ENCODE peak calls at places on chromosomes 11 and 22, in four cellular contexts. B is heart left ventricle; H is CD8-positive, alpha-beta memory T cell; Z is WERI-Rb-1. I is an unnamed sample.

GRCh38 chr11:122439911-122440782 is 215.4 kb upstream of the UBASH3B start:
- DNase-seq in B (no peak), H (no peak), Z (no peak), I (peak)

GRCh38 chr11:115409691-115410220 is 94.5 kb downstream of the CADM1 start:
- DNase-seq in B (no peak), H (no peak), Z (no peak), I (no peak)

GRCh38 chr11:69682681-69683326 is 7.7 kb upstream of the LTO1 start:
- DNase-seq in B (no peak), H (no peak), Z (no peak), I (no peak)

GRCh38 chr11:23097906-23098305 is 237.6 kb upstream of the CCDC179 start:
- DNase-seq in B (no peak), H (no peak), Z (no peak), I (no peak)

GRCh38 chr22:25567305-25567704 is 2.8 kb downstream of the GRK3 start:
- DNase-seq in B (no peak), H (no peak), Z (no peak), I (no peak)

GRCh38 chr11:89293966-89294679 is 116.4 kb downstream of the TYR start:
- DNase-seq in B (no peak), H (no peak), Z (no peak), I (no peak)

GRCh38 chr11:115333106-115333505 is 171.1 kb downstream of the CADM1 start:
- DNase-seq in B (no peak), H (no peak), Z (no peak), I (no peak)

GRCh38 chr11:11895672-11896071 is 53.9 kb downstream of the USP47 start:
- DNase-seq in B (no peak), H (no peak), Z (no peak), I (no peak)

GRCh38 chr11:134536219-134536618 is 124.2 kb upstream of the B3GAT1 start:
- DNase-seq in B (no peak), H (no peak), Z (no peak), I (no peak)

GRCh38 chr11:120034881-120035620 is 102.9 kb downstream of the TRIM29 start:
- DNase-seq in B (no peak), H (no peak), Z (peak), I (no peak)

GRCh38 chr11:10514713-10515112 is 26.3 kb downstream of the RNF141 start:
- DNase-seq in B (no peak), H (no peak), Z (no peak), I (no peak)

GRCh38 chr11:118318112-118319030 is 13.8 kb downstream of the CD3E start:
- DNase-seq in B (no peak), H (no peak), Z (no peak), I (no peak)
- H3K27ac ChIP-seq in B (no peak), H (no peak), Z (no peak), I (no peak)

GRCh38 chr11:100674212-100674611 is 12.9 kb upstream of the ARHGAP42 start:
- DNase-seq in B (no peak), H (no peak), Z (no peak), I (no peak)

GRCh38 chr11:100673063-100673462 is 14.0 kb upstream of the ARHGAP42 start:
- DNase-seq in B (no peak), H (no peak), Z (no peak), I (no peak)

GRCh38 chr11:100677796-100678195 is 9.3 kb upstream of the ARHGAP42 start:
- DNase-seq in B (no peak), H (no peak), Z (no peak), I (no peak)

GRCh38 chr11:100676901-100677300 is 10.2 kb upstream of the ARHGAP42 start:
- DNase-seq in B (no peak), H (no peak), Z (no peak), I (no peak)

DNA sequence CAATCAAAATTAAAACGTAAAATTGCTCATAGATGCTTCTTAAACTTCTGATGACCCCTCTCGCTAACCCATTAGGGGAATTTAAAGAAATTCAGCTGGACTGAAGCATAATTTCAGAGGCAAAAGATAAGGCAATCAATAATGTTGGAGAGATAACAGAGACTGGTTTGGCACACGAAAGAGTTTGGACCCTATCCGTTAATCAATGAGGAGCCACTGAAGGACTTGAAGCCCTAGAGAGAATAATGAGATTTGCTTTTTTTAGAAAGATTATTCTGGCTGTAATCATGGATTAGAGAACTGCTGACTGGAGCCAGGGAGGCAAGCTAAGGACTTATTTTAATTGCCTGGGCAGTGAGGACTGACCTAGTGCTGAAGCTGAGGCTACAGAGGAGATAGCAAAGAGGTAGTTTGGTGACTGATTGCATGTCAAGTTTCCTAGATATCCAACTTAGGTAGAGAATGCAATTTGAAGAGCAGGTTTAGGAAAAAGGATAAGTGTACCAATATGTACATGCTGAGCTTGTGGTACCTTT is 11.9 kb upstream of the ARHGAP42 start:
- DNase-seq in B (no peak), H (no peak), Z (peak), I (no peak)
- H3K27ac ChIP-seq in B (no peak), H (no peak), Z (peak), I (no peak)

GRCh38 chr22:30028731-30029130 is 51.5 kb upstream of the HORMAD2 start:
- DNase-seq in B (no peak), H (no peak), Z (no peak), I (peak)
- H3K27ac ChIP-seq in B (no peak), H (no peak), Z (no peak), I (peak)

GRCh38 chr11:99988105-99988907 is 698.8 kb upstream of the ARHGAP42 start:
- DNase-seq in B (no peak), H (no peak), Z (no peak), I (no peak)
- H3K27ac ChIP-seq in B (no peak), H (no peak), Z (no peak), I (no peak)

GRCh38 chr22:23762866-23763578 is at the start of gene C22orf15:
- DNase-seq in B (no peak), H (no peak), Z (peak), I (no peak)
- H3K27ac ChIP-seq in B (no peak), H (no peak), Z (no peak), I (no peak)

GRCh38 chr11:126366064-126366822 is 10.8 kb downstream of the ST3GAL4 start:
- DNase-seq in B (no peak), H (no peak), Z (no peak), I (no peak)

GRCh38 chr11:126360049-126360446 is 4.6 kb downstream of the ST3GAL4 start:
- DNase-seq in B (no peak), H (no peak), Z (no peak), I (no peak)

GRCh38 chr11:126361400-126361799 is 5.9 kb downstream of the ST3GAL4 start:
- DNase-seq in B (no peak), H (no peak), Z (no peak), I (no peak)

GRCh38 chr11:126363706-126364245 is 8.3 kb downstream of the ST3GAL4 start:
- DNase-seq in B (peak), H (no peak), Z (no peak), I (peak)

GRCh38 chr11:126362879-126363655 is 7.6 kb downstream of the ST3GAL4 start:
- DNase-seq in B (no peak), H (no peak), Z (no peak), I (no peak)
- H3K27ac ChIP-seq in B (peak), H (no peak), Z (no peak), I (peak)

GRCh38 chr11:74697722-74698121 is 33.5 kb downstream of the CHRDL2 start:
- DNase-seq in B (no peak), H (no peak), Z (no peak), I (no peak)
- H3K27ac ChIP-seq in B (peak), H (no peak), Z (no peak), I (no peak)

I was measured in substantia nigra.